ENCODE peak calls at places on chromosomes 16 and 17, in eight cellular contexts. K, Y, S, B, X, U, I and V are unnamed samples.
A peak's percentile ranks its signal among the peaks of the same experiment; 100 is the strongest.

GRCh38 chr16:27222499-27223225 is 19.3 kb downstream of the KDM8 start:
- DNase-seq in I (peak; percentile 58), X (no peak), B (peak; percentile 72), S (no peak), Y (peak; percentile 19), U (peak; percentile 53), K (no peak), V (no peak)

GRCh38 chr16:71373073-71373472 is 14.6 kb downstream of the CALB2 start:
- DNase-seq in I (no peak), B (peak; percentile 12), S (no peak), Y (peak; percentile 42), U (no peak), K (no peak), X (no peak), V (no peak)

GRCh38 chr17:45051060-45051719 is at the start of gene DCAKD:
- DNase-seq in U (peak; percentile 95), X (peak; percentile 92), I (peak; percentile 91), K (peak; percentile 91), B (peak; percentile 96), S (peak; percentile 99), Y (peak; percentile 88), V (peak; percentile 80)

GRCh38 chr16:4766875-4767628 is at the start of gene ZNF500:
- DNase-seq in Y (peak; percentile 84), K (peak; percentile 98), B (peak; percentile 96), X (peak; percentile 98), S (peak; percentile 99), I (peak; percentile 99), U (peak; percentile 98), V (peak; percentile 85)

GRCh38 chr16:49280861-49281331 is 742 bp downstream of the CBLN1 start:
- DNase-seq in K (no peak), U (no peak), B (no peak), S (no peak), Y (no peak), X (no peak), I (no peak), V (no peak)

GRCh38 chr17:48307814-48308411 is 122.1 kb downstream of the SKAP1 start:
- DNase-seq in K (peak; percentile 36), S (peak; percentile 79), X (peak; percentile 48), I (peak; percentile 8), B (peak; percentile 74), U (peak; percentile 62), Y (peak; percentile 13), V (peak; percentile 41)

GRCh38 chr16:61324044-61324443 is 712.2 kb downstream of the CDH8 start:
- DNase-seq in K (no peak), Y (no peak), S (no peak), B (no peak), U (no peak), I (no peak), X (no peak), V (no peak)

GRCh38 chr16:86610779-86611516 is 32.6 kb downstream of the FOXL1 start:
- DNase-seq in I (no peak), X (no peak), S (no peak), U (no peak), B (no peak), Y (no peak), K (no peak), V (no peak)

GRCh38 chr17:28811594-28812135 is 30.9 kb downstream of the FAM222B start:
- DNase-seq in S (no peak), U (no peak), K (no peak), Y (no peak), I (no peak), X (peak; percentile 22), B (peak; percentile 57), V (no peak)

GRCh38 chr17:17691468-17692263 is 10.4 kb downstream of the RAI1 start:
- DNase-seq in U (no peak), X (no peak), I (peak; percentile 44), S (no peak), K (no peak), Y (no peak), B (peak; percentile 57), V (no peak)

GRCh38 chr16:3431779-3432219 is 11.5 kb downstream of the ZNF597 start:
- DNase-seq in I (peak; percentile 22), S (peak; percentile 90), K (peak; percentile 34), Y (no peak), B (no peak), U (peak; percentile 58), X (peak; percentile 12), V (peak; percentile 27)

GRCh38 chr16:25212636-25213035 is 4.1 kb upstream of the AQP8 start:
- DNase-seq in S (no peak), I (no peak), B (no peak), Y (no peak), K (no peak), U (no peak), X (no peak), V (no peak)

DNA sequence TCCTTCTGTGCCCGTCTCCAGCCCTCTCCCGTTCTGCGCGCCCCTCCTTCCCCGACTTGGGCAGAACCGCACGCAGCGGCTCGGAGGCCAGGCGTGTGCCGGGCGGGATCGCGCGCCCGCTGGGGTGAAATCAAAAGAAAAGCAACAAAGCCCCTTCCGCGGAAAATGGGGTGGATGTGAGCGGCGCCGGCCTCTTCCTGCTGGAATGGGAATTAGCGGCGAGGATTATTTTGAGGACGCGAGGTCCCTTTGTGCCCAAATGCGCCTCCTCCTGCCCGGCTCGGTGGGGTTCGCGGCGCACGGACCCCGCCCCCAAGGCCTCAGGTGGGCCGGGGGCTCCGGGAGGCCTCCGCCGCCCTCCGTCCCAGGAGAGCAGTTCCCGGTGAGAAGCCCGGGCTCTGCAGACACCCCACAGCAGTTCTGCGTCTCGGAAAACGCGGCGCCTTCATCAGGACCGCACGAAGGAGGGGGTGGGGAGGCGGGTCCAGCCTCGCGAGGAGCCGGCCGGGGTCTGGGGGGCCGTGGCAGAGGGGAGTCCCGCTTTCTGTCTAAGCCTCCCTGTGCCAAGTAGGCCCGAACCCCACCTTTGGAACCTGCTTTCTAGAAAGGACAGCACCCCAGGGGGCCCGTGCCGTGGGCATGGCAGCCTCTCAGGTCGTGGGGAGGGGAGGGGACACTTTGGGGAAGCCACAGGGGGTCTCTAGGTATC is 91.0 kb upstream of the CBX4 start:
- DNase-seq in K (no peak), S (no peak), B (no peak), I (no peak), X (no peak), Y (no peak), U (no peak), V (no peak)
- H3K4me3 ChIP-seq in K (no peak overlapping the region), S (no peak overlapping the region), B (peak overlapping the region; percentile 53), I (no peak overlapping the region), X (peak overlapping the region; percentile 9), Y (peak overlapping the region; percentile 36), U (no peak overlapping the region), V (no peak overlapping the region)

GRCh38 chr16:67277294-67277998 is 1.9 kb upstream of the PLEKHG4 start:
- DNase-seq in Y (peak; percentile 99), K (peak; percentile 53), I (no peak), B (peak; percentile 99), U (no peak), S (no peak), X (peak; percentile 98), V (no peak)

GRCh38 chr16:67280090-67281015 is 1.0 kb downstream of the PLEKHG4 start:
- DNase-seq in U (no peak), K (no peak), Y (no peak), X (no peak), B (no peak), S (peak; percentile 69), I (no peak), V (no peak)

GRCh38 chr16:67278773-67279295 is 498 bp upstream of the PLEKHG4 start:
- DNase-seq in U (peak; percentile 28), B (peak; percentile 32), I (no peak), Y (no peak), K (no peak), S (no peak), X (no peak), V (no peak)

GRCh38 chr16:67279296-67280089 is at the start of gene PLEKHG4:
- DNase-seq in Y (no peak), B (peak; percentile 56), U (peak; percentile 79), S (peak; percentile 96), X (peak; percentile 32), I (peak; percentile 53), K (peak; percentile 76), V (peak; percentile 22)

DNA sequence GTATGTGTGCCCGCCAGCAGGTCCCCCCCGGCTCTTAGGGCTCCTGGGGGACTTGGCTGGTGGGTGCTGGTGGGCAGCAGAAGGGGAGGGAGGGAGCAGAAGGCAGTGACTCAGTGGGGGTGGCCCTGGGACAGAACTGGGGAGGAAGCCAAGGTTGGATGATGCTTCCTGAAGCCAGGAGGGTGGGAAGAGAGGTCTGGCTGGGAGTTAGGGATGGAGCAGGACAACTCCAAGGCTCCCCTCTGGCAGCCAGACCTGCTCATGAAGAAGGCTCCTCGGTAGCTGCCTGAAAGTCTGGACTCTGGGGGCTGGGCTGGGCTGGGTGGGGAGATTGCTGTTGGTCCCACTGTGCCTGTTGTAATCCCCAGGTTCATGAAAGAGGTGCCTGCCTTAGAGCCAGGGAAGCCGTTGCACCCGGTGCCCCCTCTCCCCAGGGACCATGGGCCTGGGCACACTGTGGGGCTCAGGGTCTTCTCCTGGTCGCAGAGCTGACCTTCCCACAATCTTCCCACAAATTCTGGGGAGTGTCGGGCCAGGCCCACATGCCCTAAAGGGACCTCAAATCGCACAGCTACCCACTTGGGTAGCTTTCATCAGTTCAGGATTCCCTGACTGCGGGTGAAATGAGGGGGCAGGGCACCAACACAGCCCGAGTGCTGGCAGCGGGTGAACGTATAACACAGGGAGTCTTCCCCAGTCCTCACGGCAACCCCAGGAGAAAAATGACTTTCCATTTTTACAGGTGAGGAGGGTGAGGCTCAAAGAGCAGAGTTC is 1.1 kb upstream of the PLEKHG4 start:
- DNase-seq in B (peak; percentile 87), U (no peak), S (peak; percentile 54), X (peak; percentile 60), I (no peak), K (no peak), Y (peak; percentile 60), V (no peak)
- H3K4me3 ChIP-seq in B (peak overlapping the region; percentile 84), U (peak overlapping the region; percentile 49), S (peak overlapping the region; percentile 57), X (peak overlapping the region; percentile 48), I (no peak overlapping the region), K (peak overlapping the region; percentile 37), Y (peak overlapping the region; percentile 60), V (peak overlapping the region; percentile 81)

DNA sequence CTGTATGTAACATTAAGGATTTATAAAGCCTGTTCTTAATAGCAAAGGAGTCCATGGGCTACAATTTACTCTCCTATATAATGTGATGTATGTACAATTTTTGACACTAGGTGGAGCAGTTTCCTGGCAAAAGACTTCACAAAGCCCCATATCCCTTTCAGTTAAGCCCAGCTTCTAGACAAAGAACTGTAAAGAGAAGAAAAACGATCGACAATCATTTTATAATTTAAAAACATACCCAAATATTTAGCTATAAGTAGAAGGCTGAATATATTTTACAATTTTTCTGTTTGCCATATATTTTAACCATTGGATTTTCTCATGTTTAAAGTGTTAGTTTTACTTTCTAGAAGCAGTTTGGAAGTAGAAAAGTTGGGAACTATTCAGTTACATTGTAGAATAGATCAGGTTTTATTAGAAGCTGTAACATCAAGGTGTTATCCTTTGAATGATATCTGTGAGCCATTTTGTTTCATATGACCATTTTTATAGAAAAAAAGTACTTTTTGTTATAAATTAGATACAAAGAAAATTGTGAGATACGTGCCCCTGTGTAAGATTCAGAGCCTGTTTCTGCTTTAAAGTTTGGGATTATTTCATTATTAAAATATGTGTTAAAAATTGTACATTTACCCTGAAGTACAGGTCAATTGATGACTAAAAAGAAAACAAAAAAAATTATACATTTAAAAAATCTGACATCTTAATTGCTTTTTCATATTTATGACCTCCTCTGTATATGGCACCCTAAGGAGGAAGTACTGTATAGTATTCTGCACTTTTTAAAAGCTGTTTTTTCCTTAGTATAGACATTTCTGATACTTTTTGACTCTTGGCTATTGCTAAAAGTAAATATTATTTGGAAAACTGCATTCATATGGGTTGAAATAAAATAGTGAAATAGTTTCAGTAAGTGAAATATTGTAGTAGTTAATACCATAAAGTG is 46.3 kb downstream of the VMP1 start:
- DNase-seq in X (peak; percentile 74), U (peak; percentile 34), Y (peak; percentile 62), K (no peak), B (peak; percentile 90), S (no peak), I (peak; percentile 43), V (peak; percentile 73)
- H3K4me3 ChIP-seq in X (no peak overlapping the region), U (no peak overlapping the region), Y (peak overlapping the region; percentile 10), K (no peak overlapping the region), B (peak overlapping the region; percentile 48), S (no peak overlapping the region), I (no peak overlapping the region), V (no peak overlapping the region)

GRCh38 chr17:7910711-7911110 is 5.4 kb downstream of the RNF227 start:
- DNase-seq in B (no peak), X (no peak), K (no peak), U (no peak), S (no peak), I (no peak), Y (no peak), V (no peak)
- H3K4me3 ChIP-seq in B (no peak overlapping the region), X (no peak overlapping the region), K (no peak overlapping the region), U (no peak overlapping the region), S (no peak overlapping the region), I (no peak overlapping the region), Y (no peak overlapping the region), V (no peak overlapping the region)